ENCODE peak calls at places on chromosomes 6 and 20, in eight cellular contexts. A is WTC11, I is ovary, V is fibroblast of villous mesenchyme, T is heart right ventricle, C is neural crest cell, K is body of pancreas, Z is AG04450. J is an unnamed sample.
A peak's percentile ranks its signal among the peaks of the same experiment; 100 is the strongest.

GRCh38 chr20:7144464-7144863 is 377.0 kb downstream of the BMP2 start:
- DNase-seq in T (no peak), K (no peak), V (peak; percentile 17), I (no peak), A (no peak), C (no peak), Z (no peak), J (no peak)

GRCh38 chr6:28220164-28221133 is 4.6 kb upstream of the ZSCAN9 start:
- DNase-seq in K (no peak), C (no peak), Z (no peak), A (no peak), T (no peak), I (no peak), V (no peak), J (no peak)

GRCh38 chr6:108117427-108118358 is 43.2 kb upstream of the OSTM1 start:
- DNase-seq in I (no peak), K (no peak), C (no peak), Z (no peak), V (peak; percentile 41), T (peak; percentile 33), A (peak; percentile 70), J (no peak)

GRCh38 chr20:6104493-6105188 is 18.2 kb downstream of the FERMT1 start:
- DNase-seq in C (no peak), K (no peak), Z (no peak), T (no peak), V (peak; percentile 6), A (no peak), I (no peak), J (no peak)

GRCh38 chr6:50602191-50602810 is 111.0 kb upstream of the TFAP2D start:
- DNase-seq in K (no peak), V (peak; percentile 24), T (no peak), Z (no peak), A (no peak), C (no peak), I (no peak), J (no peak)

GRCh38 chr6:88166493-88166900 is 350 bp upstream of the CNR1 start:
- DNase-seq in V (no peak), Z (no peak), T (peak; percentile 14), A (peak; percentile 56), I (no peak), K (no peak), C (peak; percentile 28), J (no peak)

GRCh38 chr6:135209803-135210202 is 28.7 kb downstream of the MYB start:
- DNase-seq in K (no peak), I (no peak), T (no peak), V (no peak), A (no peak), Z (no peak), C (no peak), J (no peak)

GRCh38 chr20:36839150-36839549 is 36.8 kb upstream of the TLDC2 start:
- DNase-seq in I (no peak), K (no peak), Z (no peak), C (no peak), T (no peak), A (no peak), V (no peak), J (no peak)

GRCh38 chr20:25237610-25238318 is 10.1 kb upstream of the PYGB start:
- DNase-seq in I (no peak), V (peak; percentile 99), Z (peak; percentile 96), C (no peak), A (no peak), T (no peak), K (no peak), J (no peak)

GRCh38 chr6:684831-685636 is 7.9 kb downstream of the EXOC2 start:
- DNase-seq in A (no peak), Z (no peak), K (no peak), T (no peak), C (no peak), I (no peak), V (peak; percentile 77), J (no peak)

GRCh38 chr20:9160760-9161159 is 91.9 kb downstream of the PLCB4 start:
- DNase-seq in I (no peak), Z (no peak), A (no peak), C (no peak), T (no peak), V (no peak), K (no peak), J (no peak)

GRCh38 chr6:152532556-152533422 is 104.4 kb downstream of the SYNE1 start:
- DNase-seq in Z (no peak), K (no peak), T (no peak), I (no peak), C (no peak), V (no peak), A (no peak), J (no peak)

GRCh38 chr6:157877573-157878011 is 54.5 kb downstream of the SNX9 start:
- DNase-seq in T (no peak), Z (no peak), C (no peak), K (no peak), A (no peak), I (no peak), V (no peak), J (no peak)

GRCh38 chr20:57851025-57851682 is 141.3 kb upstream of the PMEPA1 start:
- DNase-seq in Z (no peak), A (no peak), C (no peak), T (peak; percentile 48), V (no peak), I (no peak), K (no peak), J (no peak)

GRCh38 chr6:7568021-7568420 is 22.0 kb upstream of the SNRNP48 start:
- DNase-seq in K (no peak), V (peak; percentile 43), I (no peak), C (no peak), Z (peak; percentile 23), T (no peak), A (no peak), J (no peak)

GRCh38 chr6:74588094-74588493 is 617.8 kb downstream of the COL12A1 start:
- DNase-seq in T (no peak), K (no peak), A (no peak), I (no peak), C (no peak), Z (no peak), V (no peak), J (no peak)
- TF ChIP-seq CTCF in T (no peak), K (no peak), A (no peak), I (no peak), C (no peak), Z (no peak), V (no peak), J (no peak)

GRCh38 chr6:46414398-46414797 is 76.9 kb downstream of the RCAN2 start:
- DNase-seq in A (no peak), V (no peak), K (no peak), Z (no peak), T (no peak), I (no peak), C (no peak), J (no peak)

GRCh38 chr6:46421939-46422338 is 69.3 kb downstream of the RCAN2 start:
- DNase-seq in A (no peak), T (no peak), Z (no peak), V (no peak), K (no peak), I (no peak), C (no peak), J (no peak)

GRCh38 chr6:46422619-46423018 is 68.6 kb downstream of the RCAN2 start:
- DNase-seq in C (no peak), K (no peak), V (no peak), T (no peak), A (no peak), I (no peak), Z (no peak), J (no peak)

GRCh38 chr6:46421239-46421638 is 70.0 kb downstream of the RCAN2 start:
- DNase-seq in V (no peak), T (no peak), Z (no peak), A (no peak), K (no peak), C (no peak), I (no peak), J (no peak)

DNA sequence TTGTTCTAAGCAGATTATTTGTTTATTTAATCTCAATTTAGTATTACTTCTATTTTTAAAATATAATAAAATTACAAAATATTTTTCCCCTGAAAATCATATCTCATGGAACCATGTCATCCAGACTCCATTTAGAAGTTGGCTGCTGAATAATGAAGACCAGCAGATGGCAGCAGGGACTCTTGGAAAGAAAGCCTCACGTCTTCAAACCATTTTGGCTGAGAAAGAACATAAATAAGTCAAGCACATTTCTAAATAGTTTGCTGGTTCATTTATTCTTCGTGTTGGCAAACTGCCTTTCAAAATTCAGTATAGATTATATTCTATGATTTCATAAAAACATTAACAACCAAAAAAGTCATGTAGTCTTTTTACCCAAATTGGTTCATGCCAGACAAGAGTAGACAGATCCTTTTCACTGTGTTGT is 71.7 kb downstream of the RCAN2 start:
- DNase-seq in A (peak; percentile 38), K (peak; percentile 73), T (no peak), Z (peak; percentile 15), C (peak; percentile 32), I (peak; percentile 72), V (peak; percentile 77), J (no peak)
- TF ChIP-seq CTCF in A (no peak), K (peak; percentile 80), T (peak; percentile 82), Z (peak; percentile 75), C (peak; percentile 90), I (peak; percentile 81), V (peak; percentile 82), J (peak; percentile 91)

DNA sequence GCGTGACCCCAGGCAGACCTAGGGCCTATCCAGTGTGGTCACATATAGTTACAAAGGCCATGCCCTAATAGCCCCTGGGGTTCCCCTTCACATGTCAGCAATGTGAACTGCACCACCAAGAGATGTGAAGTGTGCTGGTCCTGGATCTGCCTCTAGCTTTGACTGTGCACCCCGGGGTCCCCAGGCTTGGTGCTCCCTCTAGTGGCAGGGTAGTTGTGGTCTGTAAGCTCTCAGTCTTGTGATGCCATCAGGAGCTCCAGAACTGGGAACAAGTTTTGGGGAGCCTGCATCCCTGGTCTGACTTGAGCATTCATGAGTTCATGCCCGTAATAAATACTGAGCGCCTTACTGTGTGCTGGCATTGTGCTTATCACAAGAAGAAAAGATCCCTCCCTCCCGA is 143.4 kb downstream of the DHX35 start:
- DNase-seq in V (no peak), A (no peak), I (no peak), C (no peak), K (no peak), Z (no peak), T (no peak), J (no peak)
- TF ChIP-seq CTCF in V (no peak), A (peak; percentile 21), I (no peak), C (peak; percentile 18), K (no peak), Z (no peak), T (no peak), J (no peak)

GRCh38 chr6:1997702-1998101 is 247.7 kb downstream of the GMDS start:
- DNase-seq in I (no peak), A (no peak), T (no peak), C (no peak), Z (no peak), K (no peak), V (no peak), J (no peak)

GRCh38 chr6:1991332-1991878 is 254.0 kb downstream of the GMDS start:
- DNase-seq in C (no peak), I (no peak), Z (no peak), A (no peak), V (no peak), T (no peak), K (no peak), J (no peak)

GRCh38 chr6:2000962-2001361 is 244.4 kb downstream of the GMDS start:
- DNase-seq in T (no peak), I (no peak), Z (no peak), A (no peak), V (no peak), K (no peak), C (no peak), J (no peak)

GRCh38 chr6:1993049-1993448 is 252.4 kb downstream of the GMDS start:
- DNase-seq in I (no peak), T (no peak), V (no peak), A (no peak), Z (peak; percentile 48), C (no peak), K (no peak), J (no peak)

GRCh38 chr6:1995521-1996110 is 249.8 kb downstream of the GMDS start:
- DNase-seq in Z (peak; percentile 8), K (no peak), V (no peak), C (no peak), I (no peak), A (no peak), T (no peak), J (no peak)
- TF ChIP-seq CTCF in Z (no peak), K (no peak), V (no peak), C (no peak), I (no peak), A (no peak), T (no peak), J (no peak)